ENCODE peak calls at places on chromosomes 7 and 10, in five cellular contexts. J, A, S, F and E are unnamed samples. For H3K4me1, the result is how much of the 10 kb centered on the place peaks cover.

GRCh38 chr7:27064169-27064568 is 31.6 kb downstream of the HOXA1 start:
- DNase-seq in J (no peak), A (no peak), S (no peak), F (no peak), E (no peak)

GRCh38 chr10:79221110-79222051 is 125.9 kb upstream of the PPIF start:
- DNase-seq in J (peak), A (peak), S (no peak), F (no peak), E (peak)

GRCh38 chr10:44908071-44908709 is 2.9 kb upstream of the TMEM72 start:
- DNase-seq in J (no peak), A (no peak), S (no peak), F (no peak), E (no peak)

GRCh38 chr7:45967591-45968157 is 46.6 kb upstream of the IGFBP3 start:
- DNase-seq in J (no peak), A (no peak), S (peak), F (no peak), E (no peak)

GRCh38 chr7:69695998-69696657 is 97.9 kb downstream of the AUTS2 start:
- DNase-seq in J (no peak), A (no peak), S (no peak), F (no peak), E (no peak)

GRCh38 chr10:126160971-126161630 is 227.2 kb downstream of the ADAM12 start:
- DNase-seq in J (no peak), A (no peak), S (no peak), F (no peak), E (no peak)

GRCh38 chr10:35192645-35193249 is 66.1 kb downstream of the CREM start:
- DNase-seq in J (no peak), A (no peak), S (no peak), F (no peak), E (no peak)

GRCh38 chr10:120598377-120598776 is 141.3 kb downstream of the PLPP4 start:
- DNase-seq in J (no peak), A (no peak), S (no peak), F (no peak), E (no peak)

GRCh38 chr10:94358480-94358879 is 4.3 kb downstream of the NOC3L start:
- DNase-seq in J (no peak), A (no peak), S (no peak), F (no peak), E (no peak)

GRCh38 chr7:116679495-116679894 is 7.5 kb downstream of the MET start:
- DNase-seq in J (no peak), A (no peak), S (no peak), F (no peak), E (no peak)

GRCh38 chr7:7099584-7100014 is 82.7 kb upstream of the C1GALT1 start:
- DNase-seq in J (peak), A (peak), S (no peak), F (peak), E (no peak)

GRCh38 chr10:12605580-12606405 is 256.4 kb downstream of the CAMK1D start:
- DNase-seq in J (peak), A (peak), S (peak), F (no peak), E (peak)

GRCh38 chr10:19412531-19412930 is 363.9 kb downstream of the MALRD1 start:
- DNase-seq in J (no peak), A (no peak), S (no peak), F (no peak), E (no peak)

GRCh38 chr10:98338318-98338717 is 70.3 kb upstream of the LOXL4 start:
- DNase-seq in J (no peak), A (no peak), S (no peak), F (no peak), E (no peak)

GRCh38 chr7:41333506-41333905 is 369.4 kb downstream of the INHBA start:
- DNase-seq in J (no peak), A (no peak), S (no peak), F (no peak), E (no peak)

GRCh38 chr10:106900041-106900674 is 264.3 kb downstream of the SORCS1 start:
- DNase-seq in J (no peak), A (no peak), S (no peak), F (no peak), E (no peak)

GRCh38 chr7:131638641-131639430 is 82.4 kb upstream of the PODXL start:
- DNase-seq in J (no peak), A (no peak), S (no peak), F (no peak), E (no peak)

GRCh38 chr7:142583424-142583823 is 165.8 kb upstream of the PRSS1 start:
- DNase-seq in J (no peak), A (no peak), S (no peak), F (no peak), E (no peak)

GRCh38 chr7:113383638-113384037 is 265.3 kb upstream of the SMIM30 start:
- DNase-seq in J (no peak), A (no peak), S (no peak), F (no peak), E (no peak)

DNA sequence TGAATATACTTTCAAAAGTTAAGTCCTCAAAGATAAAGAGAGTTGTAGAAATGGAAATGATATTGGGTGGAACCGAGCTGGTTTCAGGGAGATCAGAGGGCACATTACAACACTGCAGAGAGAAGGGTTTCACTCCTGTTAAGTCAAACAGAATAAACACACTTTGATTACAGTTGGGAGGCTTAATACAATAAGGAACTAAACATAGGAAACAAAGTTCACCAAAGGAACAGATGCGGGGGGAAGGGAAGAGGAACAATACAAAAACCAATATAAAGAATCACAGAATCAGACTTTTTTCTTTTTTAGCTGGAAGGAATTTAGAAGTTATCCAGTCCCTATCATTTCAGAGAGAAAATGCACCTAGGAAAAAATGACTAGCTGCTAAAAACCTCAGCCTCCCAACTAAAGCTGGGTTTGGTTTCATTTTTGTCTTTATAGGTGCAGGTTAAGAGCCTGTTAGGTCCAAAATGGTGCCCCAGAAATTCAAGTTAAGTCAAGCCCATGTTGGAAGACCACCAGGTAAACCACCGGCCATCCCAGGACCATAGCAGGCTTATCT is 81.9 kb downstream of the DNMBP start:
- DNase-seq in J (no peak), A (no peak), S (no peak), F (no peak), E (no peak)
- H3K4me1 ChIP-seq in J (under half), A (under half), S (half or more), F (under half), E (half or more)

GRCh38 chr7:53604201-53604600 is 568.8 kb downstream of the POM121L12 start:
- DNase-seq in J (no peak), A (no peak), S (no peak), F (no peak), E (no peak)
- TF ChIP-seq POLR2AphosphoS5 in J (no peak), A (no peak), S (no peak), F (no peak), E (no peak)

GRCh38 chr7:46979439-46979838 is 602.5 kb downstream of the TNS3 start:
- DNase-seq in J (no peak), A (no peak), S (no peak), F (no peak), E (no peak)

DNA sequence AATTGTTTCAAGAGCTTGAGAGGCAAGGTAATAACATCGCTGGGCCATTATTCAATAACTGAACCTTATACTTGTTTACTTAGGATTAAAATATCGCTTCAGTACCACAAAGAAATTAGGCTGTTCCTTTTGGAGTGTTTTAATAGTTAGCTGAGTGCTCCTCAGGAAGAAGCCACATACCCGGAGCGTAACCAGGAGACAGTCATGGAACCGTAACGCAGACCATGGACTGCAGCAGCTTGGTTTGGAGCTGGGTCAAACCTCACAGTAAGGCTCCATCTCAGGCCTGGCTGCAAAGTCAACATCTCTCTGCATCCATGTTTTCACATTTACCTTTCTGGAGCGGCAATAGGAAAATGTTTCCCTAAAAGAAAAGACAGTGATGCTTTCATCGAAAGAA is 599.0 kb downstream of the TNS3 start:
- DNase-seq in J (no peak), A (no peak), S (no peak), F (no peak), E (no peak)
- TF ChIP-seq EP300 in J (no peak), A (no peak), S (no peak), F (no peak), E (no peak)

GRCh38 chr10:96747734-96748550 is 27.6 kb upstream of the PIK3AP1 start:
- DNase-seq in J (no peak), A (no peak), S (no peak), F (no peak), E (no peak)
- H3K4me1 ChIP-seq in J (under half), A (under half), S (under half), F (under half), E (under half)

GRCh38 chr10:47183726-47184084 is 116.3 kb upstream of the GDF10 start:
- DNase-seq in J (no peak), A (no peak), S (no peak), F (no peak), E (no peak)
- TF ChIP-seq POLR2AphosphoS5 in J (no peak), A (no peak), S (peak), F (no peak), E (no peak)

DNA sequence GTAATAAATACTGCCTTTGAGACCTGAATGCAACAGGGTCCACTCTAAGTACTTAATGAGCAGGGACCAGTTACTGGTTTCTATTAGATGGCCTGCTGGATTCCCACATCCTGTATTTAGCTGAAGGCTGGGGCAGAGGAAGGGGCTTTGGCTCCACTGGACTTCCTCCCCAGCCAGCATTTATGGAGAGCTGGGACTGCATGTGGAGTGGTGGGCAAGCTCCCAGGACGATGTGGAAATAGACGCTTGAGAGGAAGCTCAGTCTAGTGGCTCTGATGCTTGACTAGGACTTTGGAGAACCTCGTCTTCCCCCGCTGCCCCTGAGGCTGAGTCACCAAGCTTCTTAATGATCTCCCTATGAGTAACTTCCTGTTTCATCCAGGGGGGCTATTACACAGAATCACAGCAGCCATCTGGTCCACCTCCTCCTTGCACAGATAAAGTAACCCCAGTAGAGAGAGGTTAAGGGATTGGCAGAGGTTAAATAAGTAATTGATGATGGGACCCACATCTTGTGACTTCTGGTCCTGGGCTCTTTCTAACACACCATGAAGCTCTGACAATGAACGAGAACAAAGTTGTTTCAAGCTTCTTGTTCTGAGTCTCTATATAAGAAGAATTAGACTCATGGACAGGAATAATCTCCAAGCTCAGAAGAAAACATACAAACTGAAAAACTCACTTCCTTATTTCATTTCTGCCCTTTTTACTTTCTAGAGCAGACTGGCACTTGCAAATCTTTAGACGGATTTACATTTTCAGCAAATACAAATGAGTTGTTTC is 126.2 kb downstream of the PRPF18 start:
- DNase-seq in J (peak), A (peak), S (peak), F (peak), E (no peak)
- TF ChIP-seq EP300 in J (no peak), A (no peak), S (no peak), F (peak), E (no peak)

DNA sequence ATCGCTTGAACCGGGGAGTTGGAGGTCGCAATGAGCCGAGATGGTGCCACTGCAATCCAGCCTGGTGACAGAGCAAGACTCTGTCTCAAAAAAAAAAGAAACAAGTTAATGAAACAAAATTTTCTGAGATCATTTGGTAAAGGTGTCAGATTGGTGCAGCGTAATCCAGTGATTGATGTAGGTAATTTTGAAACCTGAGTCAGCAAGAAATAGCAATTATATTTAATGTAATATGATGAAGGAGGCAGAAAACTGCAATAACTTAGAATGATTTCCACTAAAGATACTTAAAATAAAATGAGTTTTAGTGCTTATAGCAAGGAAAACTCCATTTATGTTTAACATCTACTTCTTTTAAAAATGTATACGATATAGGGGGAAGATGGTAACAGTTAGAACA is 1049.8 kb upstream of the C7orf33 start:
- DNase-seq in J (no peak), A (no peak), S (no peak), F (no peak), E (no peak)
- H3K4me1 ChIP-seq in J (under half), A (under half), S (under half), F (under half), E (under half)

GRCh38 chr10:61789031-61789430 is 112.5 kb upstream of the ARID5B start:
- DNase-seq in J (no peak), A (no peak), S (no peak), F (no peak), E (no peak)

GRCh38 chr10:61792921-61793320 is 108.6 kb upstream of the ARID5B start:
- DNase-seq in J (no peak), A (no peak), S (no peak), F (no peak), E (no peak)

GRCh38 chr10:61793760-61794713 is 107.5 kb upstream of the ARID5B start:
- DNase-seq in J (no peak), A (no peak), S (no peak), F (no peak), E (no peak)

GRCh38 chr10:61792097-61792496 is 109.4 kb upstream of the ARID5B start:
- DNase-seq in J (no peak), A (no peak), S (peak), F (no peak), E (no peak)

GRCh38 chr10:61791216-61791615 is 110.3 kb upstream of the ARID5B start:
- DNase-seq in J (no peak), A (no peak), S (peak), F (no peak), E (no peak)
- TF ChIP-seq POLR2AphosphoS5 in J (no peak), A (no peak), S (no peak), F (no peak), E (no peak)

GRCh38 chr10:103757531-103758293 is 97.7 kb downstream of the SH3PXD2A start:
- DNase-seq in J (peak), A (no peak), S (no peak), F (no peak), E (peak)

GRCh38 chr10:103758294-103758681 is 97.1 kb downstream of the SH3PXD2A start:
- DNase-seq in J (no peak), A (no peak), S (no peak), F (no peak), E (no peak)

GRCh38 chr10:103756277-103756869 is 99.0 kb downstream of the SH3PXD2A start:
- DNase-seq in J (no peak), A (no peak), S (no peak), F (no peak), E (no peak)

GRCh38 chr10:103761075-103761920 is 94.1 kb downstream of the SH3PXD2A start:
- DNase-seq in J (no peak), A (no peak), S (no peak), F (no peak), E (no peak)

DNA sequence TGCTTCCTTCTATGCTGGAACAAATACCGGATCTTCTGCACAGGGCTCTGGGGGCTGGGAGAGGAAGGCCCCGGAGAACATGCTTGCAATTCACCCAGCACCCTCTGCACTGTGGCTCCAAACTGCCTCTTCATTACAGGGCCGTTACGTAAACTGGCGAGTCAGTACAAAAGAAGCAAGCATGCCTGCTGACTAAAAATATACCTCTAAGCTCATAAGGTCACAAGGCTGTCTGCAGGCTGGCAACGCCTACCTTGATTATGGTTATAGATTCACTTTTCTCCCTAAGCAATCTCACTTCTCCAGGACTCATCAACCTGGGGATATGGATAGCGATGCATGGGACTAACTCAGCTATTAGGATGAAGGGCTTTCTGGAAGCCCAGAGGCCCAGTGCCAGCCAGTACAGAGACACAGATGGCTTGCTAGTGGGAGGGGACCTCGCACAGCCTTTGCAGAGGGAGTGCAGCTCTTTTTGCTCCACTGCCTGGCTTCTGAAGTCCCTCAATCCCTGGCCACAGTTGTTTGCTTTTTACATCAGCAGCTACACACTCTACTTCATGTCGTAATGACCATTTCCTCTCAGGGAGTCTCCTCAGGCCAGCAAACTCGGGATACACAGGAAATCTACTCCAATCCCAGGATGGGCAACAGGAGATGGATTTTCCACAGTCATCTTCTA is 96.1 kb downstream of the SH3PXD2A start:
- DNase-seq in J (peak), A (no peak), S (no peak), F (no peak), E (peak)
- TF ChIP-seq EP300 in J (no peak), A (no peak), S (no peak), F (no peak), E (no peak)